ENCODE peak calls at places on chromosomes 7 and 10, in eight cellular contexts. B, K, S, P, Z, N, D and C are unnamed samples.

GRCh38 chr7:149817301-149817771 is 20.8 kb upstream of the ZNF862 start:
- DNase-seq in K (no peak), S (no peak), Z (no peak), B (no peak), P (no peak), N (no peak), D (no peak), C (no peak)

GRCh38 chr7:26245150-26245549 is 43.6 kb downstream of the CBX3 start:
- DNase-seq in S (no peak), K (no peak), D (no peak), Z (no peak), N (no peak), B (no peak), P (no peak), C (no peak)

GRCh38 chr10:815338-816104 is 116.0 kb downstream of the LARP4B start:
- DNase-seq in Z (no peak), D (no peak), N (no peak), K (no peak), B (no peak), P (no peak), S (no peak), C (no peak)

GRCh38 chr7:24757799-24758275 is 573 bp upstream of the GSDME start:
- DNase-seq in P (no peak), N (no peak), Z (peak), S (no peak), B (no peak), K (peak), D (no peak), C (no peak)

GRCh38 chr7:121113288-121113687 is 124.8 kb downstream of the CPED1 start:
- DNase-seq in P (no peak), N (no peak), D (no peak), B (no peak), S (no peak), K (no peak), Z (no peak), C (no peak)

GRCh38 chr7:42700376-42701327 is 211.2 kb downstream of the C7orf25 start:
- DNase-seq in S (no peak), P (no peak), D (no peak), N (no peak), K (peak), Z (no peak), B (no peak), C (no peak)

GRCh38 chr7:140358024-140358770 is 40.1 kb downstream of the SLC37A3 start:
- DNase-seq in D (no peak), P (no peak), N (no peak), K (no peak), B (no peak), Z (no peak), S (no peak), C (no peak)

GRCh38 chr7:30916767-30917166 is 5.1 kb downstream of the AQP1 start:
- DNase-seq in D (no peak), Z (no peak), B (no peak), K (no peak), P (no peak), N (no peak), S (no peak), C (no peak)

GRCh38 chr7:47978790-47979144 is 648 bp downstream of the HUS1 start:
- DNase-seq in S (no peak), P (no peak), K (no peak), Z (no peak), N (no peak), B (no peak), D (no peak), C (no peak)

GRCh38 chr10:110052911-110053310 is 45.1 kb downstream of the ADD3 start:
- DNase-seq in N (no peak), D (no peak), B (no peak), S (no peak), K (no peak), Z (no peak), P (no peak), C (no peak)

GRCh38 chr7:45689011-45689796 is 115.0 kb downstream of the ADCY1 start:
- DNase-seq in P (no peak), B (no peak), D (no peak), K (peak), Z (peak), S (peak), N (no peak), C (no peak)

GRCh38 chr7:92834661-92835139 is 1.7 kb downstream of the CDK6 start:
- DNase-seq in D (peak), S (no peak), B (no peak), N (no peak), Z (no peak), P (no peak), K (peak), C (no peak)

GRCh38 chr7:142094861-142095260 is 16.7 kb upstream of the MGAM2 start:
- DNase-seq in N (no peak), Z (no peak), K (no peak), S (no peak), B (no peak), D (no peak), P (no peak), C (no peak)

GRCh38 chr7:81053623-81054022 is 134.8 kb upstream of the SEMA3C start:
- DNase-seq in D (no peak), B (no peak), Z (no peak), P (no peak), N (no peak), S (no peak), K (no peak), C (no peak)

GRCh38 chr10:62159357-62159756 is 109.3 kb downstream of the RTKN2 start:
- DNase-seq in K (no peak), N (no peak), P (no peak), Z (no peak), D (no peak), S (no peak), B (no peak), C (no peak)

GRCh38 chr10:48238826-48239520 is 35.5 kb downstream of the FRMPD2 start:
- DNase-seq in B (no peak), S (no peak), N (no peak), Z (no peak), P (no peak), D (no peak), K (no peak), C (no peak)

GRCh38 chr10:20608503-20608902 is 288.6 kb downstream of the NEBL start:
- DNase-seq in B (no peak), P (no peak), K (no peak), S (no peak), N (no peak), D (no peak), Z (no peak), C (no peak)

GRCh38 chr7:145978769-145979168 is 137.8 kb upstream of the CNTNAP2 start:
- DNase-seq in B (no peak), N (peak), Z (no peak), S (no peak), D (no peak), P (no peak), K (no peak), C (no peak)

GRCh38 chr10:35940067-35940989 is 298.2 kb upstream of the FZD8 start:
- DNase-seq in B (no peak), K (peak), P (no peak), Z (no peak), D (no peak), N (peak), S (no peak), C (no peak)

GRCh38 chr10:113284635-113285034 is 268.2 kb upstream of the HABP2 start:
- DNase-seq in Z (no peak), N (no peak), D (no peak), B (no peak), K (no peak), P (no peak), S (no peak), C (no peak)

GRCh38 chr10:100148353-100149211 is 37.2 kb downstream of the ERLIN1 start:
- DNase-seq in P (no peak), K (peak), Z (no peak), D (no peak), S (no peak), N (peak), B (no peak), C (no peak)

GRCh38 chr10:60382946-60383681 is 6.6 kb downstream of the ANK3 start:
- DNase-seq in P (no peak), S (no peak), Z (peak), B (no peak), D (no peak), K (peak), N (no peak), C (no peak)

GRCh38 chr10:81027223-81027622 is 489.5 kb downstream of the SH2D4B start:
- DNase-seq in K (no peak), P (no peak), B (no peak), N (no peak), Z (no peak), S (no peak), D (no peak), C (no peak)

GRCh38 chr7:143043391-143043790 is 8.8 kb upstream of the OR6V1 start:
- DNase-seq in P (no peak), K (peak), N (no peak), B (no peak), Z (no peak), D (no peak), S (no peak), C (no peak)

GRCh38 chr7:131624536-131624935 is 68.1 kb upstream of the PODXL start:
- DNase-seq in K (no peak), D (no peak), N (no peak), S (no peak), Z (peak), P (no peak), B (no peak), C (no peak)

GRCh38 chr7:151793991-151794507 is 82.9 kb downstream of the PRKAG2 start:
- DNase-seq in B (no peak), Z (no peak), S (no peak), K (no peak), N (no peak), P (no peak), D (no peak), C (no peak)

GRCh38 chr7:84092207-84092606 is 102.4 kb downstream of the SEMA3A start:
- DNase-seq in B (no peak), D (no peak), K (peak), S (no peak), Z (peak), N (no peak), P (peak), C (no peak)

GRCh38 chr10:36559412-36559811 is 566.0 kb upstream of the ANKRD30A start:
- DNase-seq in P (no peak), N (no peak), S (no peak), Z (no peak), D (no peak), B (no peak), K (no peak), C (no peak)

GRCh38 chr7:45597286-45597984 is 23.3 kb downstream of the ADCY1 start:
- DNase-seq in B (no peak), D (no peak), N (no peak), S (no peak), P (no peak), K (no peak), Z (no peak), C (no peak)

GRCh38 chr10:35875281-35875680 is 233.2 kb upstream of the FZD8 start:
- DNase-seq in D (no peak), P (no peak), S (no peak), K (peak), N (no peak), B (no peak), Z (no peak), C (no peak)

GRCh38 chr7:29989257-29989995 is at the start of gene SCRN1:
- DNase-seq in B (no peak), Z (peak), D (peak), P (peak), N (peak), K (no peak), S (peak), C (peak)

GRCh38 chr7:106521541-106521940 is 139.4 kb downstream of the CCDC71L start:
- DNase-seq in Z (no peak), N (no peak), P (no peak), K (no peak), B (no peak), D (no peak), S (no peak), C (no peak)

GRCh38 chr7:85186083-85186520 is 754 bp downstream of the SEMA3D start:
- DNase-seq in K (peak), Z (peak), B (no peak), P (no peak), D (peak), N (no peak), S (no peak), C (no peak)

GRCh38 chr7:102814025-102814471 is 65.2 kb downstream of the FAM185A start:
- DNase-seq in S (no peak), Z (peak), N (no peak), B (no peak), D (no peak), P (no peak), K (peak), C (no peak)

GRCh38 chr7:69399038-69399800 is 199.1 kb upstream of the AUTS2 start:
- DNase-seq in K (peak), S (peak), P (no peak), N (no peak), Z (no peak), D (no peak), B (no peak), C (peak)

GRCh38 chr10:44416021-44416758 is 31.3 kb upstream of the CXCL12 start:
- DNase-seq in Z (no peak), K (peak), P (no peak), D (no peak), B (no peak), N (no peak), S (no peak), C (no peak)

GRCh38 chr10:131354380-131354779 is 42.9 kb upstream of the TCERG1L start:
- DNase-seq in Z (peak), B (no peak), S (no peak), P (no peak), N (no peak), D (peak), K (no peak), C (no peak)